ENCODE peak calls at places on chromosomes 1 and 21, in seven cellular contexts. N is kidney tubule cell; D is esophagus squamous epithelium; I is dermis blood vessel endothelial cell; T is activated naive CD8-positive, alpha-beta T cell treated with anti-CD3 and anti-CD28 coated beads for 36 hours; Q is NCI-H345; L is right lobe of liver. B is an unnamed sample.

GRCh38 chr1:28199328-28200233 is 23.1 kb upstream of the PTAFR start:
- DNase-seq in N (no peak), D (no peak), I (peak), T (peak), Q (no peak), L (peak), B (no peak)

GRCh38 chr1:227786673-227787512 is 28.6 kb upstream of the PRSS38 start:
- DNase-seq in N (peak), D (no peak), I (peak), T (no peak), Q (no peak), L (peak), B (peak)

GRCh38 chr1:28565726-28566125 is 12.8 kb downstream of the TRNAU1AP start:
- DNase-seq in N (no peak), D (no peak), I (no peak), T (no peak), Q (no peak), L (no peak), B (no peak)

GRCh38 chr1:20634065-20634593 is 871 bp downstream of the PINK1 start:
- DNase-seq in N (no peak), D (no peak), I (peak), T (peak), Q (peak), L (no peak), B (no peak)

GRCh38 chr21:45250914-45251634 is 36.6 kb downstream of the POFUT2 start:
- DNase-seq in N (no peak), D (no peak), I (no peak), T (no peak), Q (no peak), L (no peak), B (no peak)

GRCh38 chr1:167184081-167184480 is 36.6 kb upstream of the POU2F1 start:
- DNase-seq in N (no peak), D (no peak), I (no peak), T (no peak), Q (no peak), L (no peak), B (no peak)

GRCh38 chr1:147723691-147724323 is 36.6 kb downstream of the GJA5 start:
- DNase-seq in N (peak), D (no peak), I (peak), T (peak), Q (peak), L (no peak), B (no peak)

GRCh38 chr1:54547601-54548388 is at the start of gene ACOT11:
- DNase-seq in N (peak), D (no peak), I (peak), T (no peak), Q (no peak), L (peak), B (no peak)

GRCh38 chr1:159843459-159843858 is 16.8 kb downstream of the SLAMF8 start:
- DNase-seq in N (peak), D (no peak), I (no peak), T (no peak), Q (no peak), L (no peak), B (no peak)

GRCh38 chr21:46069719-46070279 is 28.1 kb upstream of the COL6A2 start:
- DNase-seq in N (no peak), D (no peak), I (no peak), T (no peak), Q (no peak), L (peak), B (peak)

GRCh38 chr1:17319561-17320350 is 11.8 kb downstream of the PADI4 start:
- DNase-seq in N (no peak), D (no peak), I (no peak), T (no peak), Q (no peak), L (no peak), B (no peak)

GRCh38 chr1:97759078-97759477 is 161.8 kb downstream of the DPYD start:
- DNase-seq in N (no peak), D (no peak), I (no peak), T (no peak), Q (no peak), L (no peak), B (no peak)

GRCh38 chr1:188499690-188500089 is 1670.9 kb downstream of the PLA2G4A start:
- DNase-seq in N (no peak), D (no peak), I (peak), T (no peak), Q (no peak), L (no peak), B (no peak)

GRCh38 chr21:31213787-31214186 is 130.3 kb downstream of the TIAM1 start:
- DNase-seq in N (no peak), D (no peak), I (no peak), T (no peak), Q (no peak), L (no peak), B (no peak)

GRCh38 chr21:44477131-44477530 is 21.8 kb downstream of the LRRC3 start:
- DNase-seq in N (no peak), D (no peak), I (no peak), T (no peak), Q (no peak), L (peak), B (no peak)

GRCh38 chr1:147168626-147169058 is 3.6 kb downstream of the PRKAB2 start:
- DNase-seq in N (peak), D (no peak), I (peak), T (no peak), Q (peak), L (peak), B (peak)